ENCODE peak calls at places on chromosomes 16 and 17, in ten cellular contexts. One of them, this sample, is unnamed.
A peak's percentile ranks its signal among the peaks of the same experiment; 100 is the strongest.

GRCh38 chr16:10610499-10611184 is 30.2 kb upstream of the EMP2 start:
- DNase-seq in hippocampal formation: no peak
- DNase-seq in posterior cingulate gyrus: no peak
- DNase-seq in sciatic nerve: no peak
- DNase-seq in NCI-H2081 treated with DMSO at 0.1 percent for 48 hours: no peak
- DNase-seq in activated CD4-positive, alpha-beta T cell treated with anti-CD3 and anti-CD28 coated beads, Interleukin-2, amount 50 U/mL, for 1 hour: no peak
- DNase-seq in NCI-H345: no peak
- DNase-seq in heart right ventricle: no peak
- DNase-seq in GOT3: no peak
- DNase-seq in nephron progenitor cell: no peak
- DNase-seq in this sample: no peak

GRCh38 chr17:57455063-57455914 is 199.0 kb downstream of the MSI2 start:
- DNase-seq in hippocampal formation: peak; percentile 60
- DNase-seq in posterior cingulate gyrus: peak; percentile 39
- DNase-seq in sciatic nerve: no peak
- DNase-seq in NCI-H2081 treated with DMSO at 0.1 percent for 48 hours: no peak
- DNase-seq in activated CD4-positive, alpha-beta T cell treated with anti-CD3 and anti-CD28 coated beads, Interleukin-2, amount 50 U/mL, for 1 hour: no peak
- DNase-seq in NCI-H345: no peak
- DNase-seq in heart right ventricle: no peak
- DNase-seq in GOT3: no peak
- DNase-seq in nephron progenitor cell: no peak
- DNase-seq in this sample: no peak

GRCh38 chr17:75897076-75898019 is 597 bp upstream of the TRIM65 start:
- DNase-seq in hippocampal formation: no peak
- DNase-seq in posterior cingulate gyrus: no peak
- DNase-seq in sciatic nerve: peak; percentile 87
- DNase-seq in NCI-H2081 treated with DMSO at 0.1 percent for 48 hours: no peak
- DNase-seq in activated CD4-positive, alpha-beta T cell treated with anti-CD3 and anti-CD28 coated beads, Interleukin-2, amount 50 U/mL, for 1 hour: no peak
- DNase-seq in NCI-H345: no peak
- DNase-seq in heart right ventricle: no peak
- DNase-seq in GOT3: no peak
- DNase-seq in nephron progenitor cell: no peak
- DNase-seq in this sample: peak; percentile 42

GRCh38 chr17:55405600-55405999 is 16.0 kb downstream of the MMD start:
- DNase-seq in hippocampal formation: no peak
- DNase-seq in posterior cingulate gyrus: no peak
- DNase-seq in sciatic nerve: no peak
- DNase-seq in NCI-H2081 treated with DMSO at 0.1 percent for 48 hours: no peak
- DNase-seq in activated CD4-positive, alpha-beta T cell treated with anti-CD3 and anti-CD28 coated beads, Interleukin-2, amount 50 U/mL, for 1 hour: no peak
- DNase-seq in NCI-H345: no peak
- DNase-seq in heart right ventricle: no peak
- DNase-seq in GOT3: no peak
- DNase-seq in nephron progenitor cell: no peak
- DNase-seq in this sample: no peak

GRCh38 chr17:55644346-55644745 is 78.3 kb downstream of the TMEM100 start:
- DNase-seq in hippocampal formation: no peak
- DNase-seq in posterior cingulate gyrus: no peak
- DNase-seq in sciatic nerve: no peak
- DNase-seq in NCI-H2081 treated with DMSO at 0.1 percent for 48 hours: no peak
- DNase-seq in activated CD4-positive, alpha-beta T cell treated with anti-CD3 and anti-CD28 coated beads, Interleukin-2, amount 50 U/mL, for 1 hour: no peak
- DNase-seq in NCI-H345: no peak
- DNase-seq in heart right ventricle: no peak
- DNase-seq in GOT3: no peak
- DNase-seq in nephron progenitor cell: no peak
- DNase-seq in this sample: no peak

GRCh38 chr16:73605309-73605708 is 557.4 kb upstream of the ZFHX3 start:
- DNase-seq in hippocampal formation: no peak
- DNase-seq in posterior cingulate gyrus: no peak
- DNase-seq in sciatic nerve: no peak
- DNase-seq in NCI-H2081 treated with DMSO at 0.1 percent for 48 hours: no peak
- DNase-seq in activated CD4-positive, alpha-beta T cell treated with anti-CD3 and anti-CD28 coated beads, Interleukin-2, amount 50 U/mL, for 1 hour: no peak
- DNase-seq in NCI-H345: no peak
- DNase-seq in heart right ventricle: no peak
- DNase-seq in GOT3: no peak
- DNase-seq in nephron progenitor cell: no peak
- DNase-seq in this sample: no peak

GRCh38 chr17:66633322-66633965 is 201.5 kb upstream of the CACNG5 start:
- DNase-seq in hippocampal formation: no peak
- DNase-seq in posterior cingulate gyrus: no peak
- DNase-seq in sciatic nerve: no peak
- DNase-seq in NCI-H2081 treated with DMSO at 0.1 percent for 48 hours: no peak
- DNase-seq in activated CD4-positive, alpha-beta T cell treated with anti-CD3 and anti-CD28 coated beads, Interleukin-2, amount 50 U/mL, for 1 hour: no peak
- DNase-seq in NCI-H345: no peak
- DNase-seq in heart right ventricle: no peak
- DNase-seq in GOT3: no peak
- DNase-seq in nephron progenitor cell: no peak
- DNase-seq in this sample: no peak

GRCh38 chr16:87216824-87217205 is 100.4 kb downstream of the C16orf95 start:
- DNase-seq in hippocampal formation: no peak
- DNase-seq in posterior cingulate gyrus: no peak
- DNase-seq in sciatic nerve: peak; percentile 83
- DNase-seq in NCI-H2081 treated with DMSO at 0.1 percent for 48 hours: no peak
- DNase-seq in activated CD4-positive, alpha-beta T cell treated with anti-CD3 and anti-CD28 coated beads, Interleukin-2, amount 50 U/mL, for 1 hour: no peak
- DNase-seq in NCI-H345: no peak
- DNase-seq in heart right ventricle: no peak
- DNase-seq in GOT3: no peak
- DNase-seq in nephron progenitor cell: no peak
- DNase-seq in this sample: no peak

GRCh38 chr16:81946206-81946605 is 65.1 kb downstream of the SDR42E1 start:
- DNase-seq in hippocampal formation: no peak
- DNase-seq in posterior cingulate gyrus: no peak
- DNase-seq in sciatic nerve: no peak
- DNase-seq in NCI-H2081 treated with DMSO at 0.1 percent for 48 hours: no peak
- DNase-seq in activated CD4-positive, alpha-beta T cell treated with anti-CD3 and anti-CD28 coated beads, Interleukin-2, amount 50 U/mL, for 1 hour: no peak
- DNase-seq in NCI-H345: no peak
- DNase-seq in heart right ventricle: no peak
- DNase-seq in GOT3: no peak
- DNase-seq in nephron progenitor cell: no peak
- DNase-seq in this sample: no peak

GRCh38 chr16:11253009-11253994 is 2.7 kb downstream of the SOCS1 start:
- DNase-seq in hippocampal formation: no peak
- DNase-seq in posterior cingulate gyrus: no peak
- DNase-seq in sciatic nerve: no peak
- DNase-seq in NCI-H2081 treated with DMSO at 0.1 percent for 48 hours: no peak
- DNase-seq in activated CD4-positive, alpha-beta T cell treated with anti-CD3 and anti-CD28 coated beads, Interleukin-2, amount 50 U/mL, for 1 hour: peak; percentile 41
- DNase-seq in NCI-H345: no peak
- DNase-seq in heart right ventricle: no peak
- DNase-seq in GOT3: no peak
- DNase-seq in nephron progenitor cell: no peak
- DNase-seq in this sample: no peak

GRCh38 chr17:65020284-65020683 is 36.3 kb downstream of the GNA13 start:
- DNase-seq in hippocampal formation: no peak
- DNase-seq in posterior cingulate gyrus: no peak
- DNase-seq in sciatic nerve: no peak
- DNase-seq in NCI-H2081 treated with DMSO at 0.1 percent for 48 hours: no peak
- DNase-seq in activated CD4-positive, alpha-beta T cell treated with anti-CD3 and anti-CD28 coated beads, Interleukin-2, amount 50 U/mL, for 1 hour: no peak
- DNase-seq in NCI-H345: no peak
- DNase-seq in heart right ventricle: no peak
- DNase-seq in GOT3: no peak
- DNase-seq in nephron progenitor cell: no peak
- DNase-seq in this sample: no peak

GRCh38 chr16:57273359-57273758 is 11.1 kb downstream of the PLLP start:
- DNase-seq in hippocampal formation: no peak
- DNase-seq in posterior cingulate gyrus: no peak
- DNase-seq in sciatic nerve: no peak
- DNase-seq in NCI-H2081 treated with DMSO at 0.1 percent for 48 hours: no peak
- DNase-seq in activated CD4-positive, alpha-beta T cell treated with anti-CD3 and anti-CD28 coated beads, Interleukin-2, amount 50 U/mL, for 1 hour: no peak
- DNase-seq in NCI-H345: no peak
- DNase-seq in heart right ventricle: no peak
- DNase-seq in GOT3: no peak
- DNase-seq in nephron progenitor cell: no peak
- DNase-seq in this sample: no peak

This sample was measured in Peyer's patch.